ENCODE peak calls at places on chromosomes 4 and X, in seven cellular contexts. B, L, S, V, M, R and F are unnamed samples.

GRCh38 chr4:107035711-107036601 is at the start of gene DKK2:
- DNase-seq in B (peak), L (no peak), S (peak), V (peak), M (no peak), R (no peak), F (peak)

GRCh38 chr4:137794779-137795178 is 262.5 kb upstream of the PCDH18 start:
- DNase-seq in B (peak), L (peak), S (no peak), V (no peak), M (no peak), R (no peak), F (no peak)

GRCh38 chrX:151359931-151360871 is 36.8 kb upstream of the VMA21 start:
- DNase-seq in B (peak), L (no peak), S (peak), V (peak), M (no peak), R (no peak), F (peak)

GRCh38 chr4:89064848-89065247 is 7.9 kb upstream of the FAM13A start:
- DNase-seq in B (no peak), L (no peak), S (no peak), V (no peak), M (no peak), R (no peak), F (no peak)

GRCh38 chrX:33178218-33178617 is 33.1 kb downstream of the DMD start:
- DNase-seq in B (no peak), L (no peak), S (no peak), V (no peak), M (no peak), R (no peak), F (no peak)

GRCh38 chr4:160352637-160353036 is 1249.8 kb downstream of the RAPGEF2 start:
- DNase-seq in B (no peak), L (peak), S (no peak), V (no peak), M (no peak), R (no peak), F (no peak)

GRCh38 chr4:98482847-98483806 is 175.3 kb downstream of the TSPAN5 start:
- DNase-seq in B (no peak), L (no peak), S (peak), V (no peak), M (no peak), R (no peak), F (no peak)

GRCh38 chrX:47634871-47635575 is 5.3 kb upstream of the CFP start:
- DNase-seq in B (no peak), L (no peak), S (no peak), V (no peak), M (no peak), R (no peak), F (no peak)

GRCh38 chr4:105956566-105956965 is 61.3 kb downstream of the NPNT start:
- DNase-seq in B (no peak), L (no peak), S (peak), V (no peak), M (no peak), R (no peak), F (peak)

GRCh38 chrX:85243155-85243554 is 424 bp downstream of the SATL1 start:
- DNase-seq in B (peak), L (peak), S (peak), V (no peak), M (no peak), R (no peak), F (peak)

GRCh38 chr4:3483471-3483921 is 20.4 kb downstream of the DOK7 start:
- DNase-seq in B (peak), L (no peak), S (no peak), V (no peak), M (no peak), R (peak), F (peak)

GRCh38 chr4:147334478-147334877 is 146.4 kb upstream of the EDNRA start:
- DNase-seq in B (no peak), L (no peak), S (peak), V (peak), M (no peak), R (no peak), F (peak)

GRCh38 chr4:100348472-100348871 is 158.2 kb upstream of the DDIT4L start:
- DNase-seq in B (no peak), L (no peak), S (peak), V (peak), M (no peak), R (no peak), F (no peak)

GRCh38 chr4:10619220-10619619 is 65.3 kb downstream of the CLNK start:
- DNase-seq in B (no peak), L (peak), S (peak), V (peak), M (no peak), R (no peak), F (peak)

GRCh38 chrX:20037182-20037581 is 46.3 kb upstream of the BCLAF3 start:
- DNase-seq in B (no peak), L (no peak), S (no peak), V (no peak), M (no peak), R (no peak), F (no peak)

GRCh38 chr4:55183926-55184599 is 58.7 kb upstream of the KDR start:
- DNase-seq in B (no peak), L (no peak), S (peak), V (peak), M (no peak), R (no peak), F (no peak)

GRCh38 chr4:27007507-27007906 is 146.9 kb downstream of the STIM2 start:
- DNase-seq in B (no peak), L (no peak), S (peak), V (no peak), M (no peak), R (no peak), F (no peak)

GRCh38 chr4:2042207-2042946 is 16.8 kb upstream of the NAT8L start:
- DNase-seq in B (peak), L (no peak), S (no peak), V (peak), M (no peak), R (no peak), F (peak)

GRCh38 chrX:135707880-135708279 is 5.6 kb upstream of the CT45A1 start:
- DNase-seq in B (no peak), L (no peak), S (no peak), V (no peak), M (no peak), R (no peak), F (peak)

GRCh38 chrX:83529950-83530349 is 21.9 kb downstream of the POU3F4 start:
- DNase-seq in B (no peak), L (no peak), S (no peak), V (no peak), M (no peak), R (no peak), F (no peak)

GRCh38 chr4:186957952-186958555 is 234.4 kb upstream of the FAT1 start:
- DNase-seq in B (no peak), L (no peak), S (peak), V (no peak), M (no peak), R (no peak), F (no peak)

GRCh38 chrX:13279279-13280009 is 40.4 kb downstream of the ATXN3L start:
- DNase-seq in B (no peak), L (no peak), S (no peak), V (no peak), M (no peak), R (no peak), F (no peak)

GRCh38 chr4:1666391-1666790 is 17.7 kb downstream of the FAM53A start:
- DNase-seq in B (no peak), L (no peak), S (no peak), V (no peak), M (no peak), R (peak), F (no peak)

GRCh38 chr4:83606898-83607297 is 71.0 kb downstream of the GPAT3 start:
- DNase-seq in B (no peak), L (no peak), S (no peak), V (no peak), M (no peak), R (no peak), F (peak)

GRCh38 chrX:85004255-85004654 is 578 bp downstream of the APOOL start:
- DNase-seq in B (no peak), L (peak), S (peak), V (no peak), M (no peak), R (no peak), F (no peak)

GRCh38 chr4:7328913-7329638 is 105.7 kb downstream of the PSAPL1 start:
- DNase-seq in B (peak), L (no peak), S (peak), V (peak), M (no peak), R (peak), F (no peak)

GRCh38 chrX:108246304-108246954 is 154.9 kb downstream of the ATG4A start:
- DNase-seq in B (no peak), L (no peak), S (no peak), V (no peak), M (no peak), R (no peak), F (no peak)

GRCh38 chr4:10347281-10347795 is 109.9 kb downstream of the ZNF518B start:
- DNase-seq in B (no peak), L (no peak), S (no peak), V (no peak), M (no peak), R (no peak), F (no peak)

GRCh38 chrX:9614016-9614415 is 149.2 kb downstream of the TBL1X start:
- DNase-seq in B (no peak), L (no peak), S (peak), V (no peak), M (no peak), R (no peak), F (no peak)

GRCh38 chr4:10100734-10101216 is 15.8 kb downstream of the WDR1 start:
- DNase-seq in B (peak), L (no peak), S (no peak), V (no peak), M (no peak), R (no peak), F (no peak)

GRCh38 chr4:12875640-12876243 is 608.4 kb downstream of the RAB28 start:
- DNase-seq in B (no peak), L (no peak), S (no peak), V (peak), M (no peak), R (no peak), F (no peak)

GRCh38 chrX:118603981-118604380 is 108.4 kb downstream of the DOCK11 start:
- DNase-seq in B (peak), L (peak), S (peak), V (peak), M (no peak), R (no peak), F (peak)

GRCh38 chrX:25004040-25004439 is 11.7 kb downstream of the ARX start:
- DNase-seq in B (no peak), L (no peak), S (no peak), V (no peak), M (no peak), R (no peak), F (no peak)

GRCh38 chr4:40395908-40396806 is 61.0 kb downstream of the CHRNA9 start:
- DNase-seq in B (no peak), L (peak), S (peak), V (peak), M (no peak), R (peak), F (peak)

GRCh38 chr4:117777721-117778120 is 256.6 kb upstream of the NDST3 start:
- DNase-seq in B (no peak), L (no peak), S (no peak), V (no peak), M (no peak), R (no peak), F (peak)

GRCh38 chrX:102659790-102660757 is 8.8 kb downstream of the GPRASP1 start:
- DNase-seq in B (peak), L (no peak), S (peak), V (peak), M (peak), R (peak), F (peak)

GRCh38 chr4:38193464-38193863 is 233.3 kb downstream of the PTTG2 start:
- DNase-seq in B (no peak), L (no peak), S (peak), V (no peak), M (no peak), R (no peak), F (peak)

GRCh38 chr4:82063017-82063416 is 310.8 kb downstream of the HNRNPD start:
- DNase-seq in B (no peak), L (no peak), S (no peak), V (no peak), M (no peak), R (no peak), F (no peak)

GRCh38 chr4:56757270-56757746 is 64.2 kb downstream of the SPINK2 start:
- DNase-seq in B (no peak), L (no peak), S (peak), V (peak), M (no peak), R (no peak), F (peak)

GRCh38 chr4:86181585-86181984 is 178.3 kb downstream of the MAPK10 start:
- DNase-seq in B (no peak), L (no peak), S (peak), V (no peak), M (no peak), R (no peak), F (no peak)